ENCODE peak calls at places on chromosomes 11 and 22, in four cellular contexts. V, G, A and T are unnamed samples.
A peak's percentile ranks its signal among the peaks of the same experiment; 100 is the strongest.

GRCh38 chr11:66275396-66275795 is 2.6 kb upstream of the CNIH2 start:
- DNase-seq in G (no peak), V (no peak), A (no peak), T (no peak)

GRCh38 chr11:119318240-119319135 is 1.6 kb upstream of the MCAM start:
- DNase-seq in V (peak; percentile 64), A (no peak), G (peak; percentile 60), T (no peak)

GRCh38 chr11:11841121-11841604 is 609 bp upstream of the USP47 start:
- DNase-seq in A (peak; percentile 80), V (peak; percentile 52), G (no peak), T (no peak)

GRCh38 chr11:10233581-10233980 is 60.4 kb downstream of the SBF2 start:
- DNase-seq in A (no peak), V (no peak), G (peak; percentile 80), T (no peak)

GRCh38 chr11:134516529-134516928 is 104.5 kb upstream of the B3GAT1 start:
- DNase-seq in G (no peak), V (no peak), A (peak; percentile 41), T (no peak)

GRCh38 chr11:33266418-33267215 is 9.4 kb downstream of the HIPK3 start:
- DNase-seq in A (no peak), V (peak; percentile 25), G (peak; percentile 85), T (no peak)

GRCh38 chr22:47200273-47201051 is 438.0 kb downstream of the TBC1D22A start:
- DNase-seq in V (no peak), G (no peak), A (no peak), T (peak; percentile 59)

GRCh38 chr11:119626197-119626909 is 102.6 kb downstream of the NECTIN1 start:
- DNase-seq in G (no peak), A (peak; percentile 36), V (no peak), T (no peak)

GRCh38 chr11:35039076-35039475 is 99.9 kb upstream of the CD44 start:
- DNase-seq in V (no peak), G (no peak), A (no peak), T (no peak)

GRCh38 chr11:35035894-35036408 is 103.0 kb upstream of the CD44 start:
- DNase-seq in G (peak; percentile 98), A (no peak), V (peak; percentile 17), T (no peak)

GRCh38 chr11:35040221-35040942 is 98.6 kb upstream of the CD44 start:
- DNase-seq in G (peak; percentile 86), V (no peak), A (no peak), T (no peak)

GRCh38 chr11:35036642-35037041 is 102.3 kb upstream of the CD44 start:
- DNase-seq in A (no peak), G (no peak), V (no peak), T (no peak)

DNA sequence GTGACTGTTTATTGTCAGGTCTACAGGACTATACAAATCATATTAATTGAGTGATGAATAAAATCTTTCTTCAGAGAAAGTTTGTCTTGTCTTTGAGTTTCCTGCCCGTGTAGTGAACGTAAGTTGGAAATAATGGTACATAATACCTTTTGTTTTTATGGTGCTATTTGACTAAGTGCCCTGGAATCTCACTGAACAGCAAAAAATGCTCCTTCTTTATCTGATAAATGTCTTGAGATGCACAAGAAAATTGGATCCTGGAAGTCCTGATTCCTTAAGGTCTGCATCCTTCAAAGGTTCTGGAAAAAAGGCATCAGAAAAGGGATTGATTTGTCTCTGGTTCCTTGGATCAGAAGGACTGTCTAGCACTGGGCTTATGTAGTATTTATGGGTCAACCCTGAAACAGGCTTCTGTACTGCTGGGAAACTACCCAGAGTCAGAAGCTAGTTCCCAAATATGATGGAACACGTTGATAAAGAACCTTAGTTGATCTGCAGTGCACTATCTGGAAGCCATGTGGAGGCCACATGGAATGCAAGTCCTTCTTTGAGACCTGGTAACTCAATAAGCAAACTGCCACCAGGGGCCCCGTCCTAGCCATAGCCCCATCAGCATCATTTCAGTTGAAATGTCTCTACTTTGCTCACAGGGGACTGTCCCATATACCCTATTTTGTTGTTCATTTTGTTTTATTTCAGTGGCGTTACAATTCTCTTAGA is 100.6 kb upstream of the CD44 start:
- DNase-seq in V (no peak), G (no peak), A (no peak), T (no peak)
- TF ChIP-seq CTCF in V (no peak), G (no peak), A (no peak), T (no peak)

GRCh38 chr11:31761636-31762035 is 49.5 kb downstream of the PAX6 start:
- DNase-seq in A (no peak), G (no peak), V (no peak), T (no peak)
- TF ChIP-seq CTCF in A (no peak), G (no peak), V (no peak), T (no peak)

DNA sequence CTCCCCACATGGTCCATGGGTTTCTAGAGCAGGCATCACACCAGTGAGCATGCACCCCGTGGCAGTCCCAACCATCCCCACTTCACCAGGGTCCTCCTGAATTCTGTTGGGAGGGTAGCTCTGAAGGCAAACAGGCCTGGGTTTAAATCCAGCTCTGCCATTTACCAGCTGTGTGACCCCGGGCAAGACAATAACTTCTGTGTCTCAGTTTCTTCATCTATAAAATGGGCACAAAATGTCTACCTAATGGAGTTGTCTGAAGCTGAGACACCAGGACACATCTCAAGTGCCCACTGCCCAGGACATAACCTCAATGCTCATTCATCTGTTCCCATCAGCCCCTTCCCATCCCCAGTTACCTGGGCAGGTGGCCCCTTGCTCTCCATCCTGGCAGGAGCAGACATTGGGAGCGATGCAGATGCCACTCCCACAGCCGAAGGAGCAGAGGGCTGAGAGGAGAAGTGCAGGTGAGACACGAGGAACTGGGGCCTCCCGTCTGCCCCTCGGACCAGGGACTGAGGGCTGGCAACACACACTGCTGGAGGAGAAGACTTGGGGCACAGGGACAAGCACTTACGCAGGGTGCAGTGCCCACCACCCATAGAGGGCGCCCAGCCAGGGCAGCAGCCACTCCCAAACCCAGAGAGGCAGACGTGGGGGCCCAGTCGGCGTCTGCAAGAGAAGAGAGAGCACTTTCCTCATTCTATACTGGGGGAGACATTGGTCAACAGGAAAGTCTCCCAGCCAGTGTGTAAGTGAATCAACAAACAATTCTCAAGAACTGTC is 4.0 kb downstream of the VWCE start:
- DNase-seq in A (no peak), G (no peak), V (no peak), T (no peak)
- TF ChIP-seq CTCF in A (no peak), G (peak; percentile 44), V (no peak), T (no peak)

GRCh38 chr22:46114518-46115387 is 35.6 kb upstream of the PPARA start:
- DNase-seq in V (no peak), A (no peak), G (no peak), T (no peak)
- TF ChIP-seq CTCF in V (no peak), A (no peak), G (no peak), T (no peak)

DNA sequence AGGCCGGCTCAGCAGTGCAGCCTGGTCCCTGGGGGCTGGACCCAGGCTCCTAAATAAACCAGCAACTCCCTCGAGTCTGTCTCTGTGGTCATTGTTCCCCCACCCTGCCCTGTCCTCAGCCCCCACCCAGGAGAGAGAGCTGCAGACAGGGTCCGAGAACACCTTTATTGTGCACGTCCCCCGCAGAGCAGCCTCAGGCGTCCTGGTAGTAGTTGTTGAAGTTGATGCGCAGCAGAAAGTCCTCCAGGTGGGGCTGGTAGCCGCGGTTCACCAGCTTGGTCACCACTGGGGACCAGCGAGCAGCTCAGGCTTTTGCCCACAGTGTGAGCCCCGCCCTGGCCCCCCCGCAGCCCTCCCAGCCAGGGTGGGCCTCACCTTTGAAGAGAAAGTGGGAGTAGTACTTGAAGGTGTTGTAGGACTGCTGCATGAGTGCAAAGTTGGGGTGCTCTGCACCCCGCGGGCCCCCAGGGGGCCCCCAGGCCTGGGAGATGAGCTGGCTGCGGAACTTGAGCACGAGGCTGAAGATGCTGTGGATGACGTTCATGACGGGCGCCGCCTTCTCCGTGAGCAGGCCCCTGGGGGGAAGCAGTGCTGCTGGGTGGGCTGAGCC is 16.8 kb downstream of the SELENOO start:
- DNase-seq in G (no peak), V (no peak), A (no peak), T (no peak)
- TF ChIP-seq CTCF in G (no peak), V (no peak), A (no peak), T (no peak)

DNA sequence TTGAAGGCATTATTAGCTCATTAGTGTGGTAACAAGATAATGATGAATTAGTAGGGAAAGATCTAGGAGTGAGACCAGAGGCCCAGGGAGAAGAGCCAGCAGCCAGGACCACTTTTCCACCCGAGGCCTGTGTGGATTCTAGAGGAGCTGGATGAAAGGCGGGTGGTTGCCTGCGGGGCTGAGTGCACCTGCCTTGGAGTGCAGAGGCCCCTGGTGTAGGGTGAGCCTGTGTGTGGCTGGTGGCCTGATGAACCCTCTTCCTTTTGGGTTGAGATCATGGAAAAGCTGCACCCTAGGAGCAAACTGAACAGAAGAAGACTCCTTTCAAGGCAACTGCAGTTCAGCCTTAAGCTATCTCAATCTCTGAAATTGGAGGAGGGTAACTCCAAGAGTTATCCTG is 5.9 kb upstream of the TP53AIP1 start:
- DNase-seq in V (no peak), G (no peak), A (no peak), T (no peak)
- TF ChIP-seq CTCF in V (no peak), G (peak; percentile 42), A (no peak), T (peak; percentile 33)